ENCODE peak calls at places on chromosome 9, in six cellular contexts. One of them, this sample, is unnamed.
A peak's percentile ranks its signal among the peaks of the same experiment; 100 is the strongest.

GRCh38 chr9:100575006-100575405 is 2.9 kb upstream of the CAVIN4 start:
- DNase-seq in mesendoderm: no peak
- DNase-seq in IMR-90: no peak
- DNase-seq in H9: no peak
- DNase-seq in mesenchymal stem cell: no peak
- DNase-seq in H1: no peak
- DNase-seq in this sample: no peak

GRCh38 chr9:106916491-106917235 is 53.7 kb downstream of the ZNF462 start:
- DNase-seq in mesendoderm: peak; percentile 98
- DNase-seq in IMR-90: peak; percentile 92
- DNase-seq in H9: no peak
- DNase-seq in mesenchymal stem cell: peak; percentile 83
- DNase-seq in H1: no peak
- DNase-seq in this sample: no peak

GRCh38 chr9:14310247-14310646 is 3.7 kb downstream of the NFIB start:
- DNase-seq in mesendoderm: no peak
- DNase-seq in IMR-90: no peak
- DNase-seq in H9: no peak
- DNase-seq in mesenchymal stem cell: no peak
- DNase-seq in H1: no peak
- DNase-seq in this sample: no peak

GRCh38 chr9:21689851-21690250 is 112.6 kb upstream of the MTAP start:
- DNase-seq in mesendoderm: no peak
- DNase-seq in IMR-90: no peak
- DNase-seq in H9: no peak
- DNase-seq in mesenchymal stem cell: no peak
- DNase-seq in H1: no peak
- DNase-seq in this sample: no peak

GRCh38 chr9:130472184-130472705 is 27.5 kb downstream of the ASS1 start:
- DNase-seq in mesendoderm: no peak
- DNase-seq in IMR-90: no peak
- DNase-seq in H9: no peak
- DNase-seq in mesenchymal stem cell: no peak
- DNase-seq in H1: no peak
- DNase-seq in this sample: no peak

GRCh38 chr9:126869368-126869767 is 8.9 kb downstream of the ZBTB34 start:
- DNase-seq in mesendoderm: no peak
- DNase-seq in IMR-90: peak; percentile 10
- DNase-seq in H9: no peak
- DNase-seq in mesenchymal stem cell: no peak
- DNase-seq in H1: no peak
- DNase-seq in this sample: no peak

GRCh38 chr9:114674076-114674797 is 7.8 kb downstream of the TEX48 start:
- DNase-seq in mesendoderm: peak; percentile 75
- DNase-seq in IMR-90: no peak
- DNase-seq in H9: no peak
- DNase-seq in mesenchymal stem cell: no peak
- DNase-seq in H1: no peak
- DNase-seq in this sample: no peak

GRCh38 chr9:135884328-135885035 is 22.9 kb downstream of the CAMSAP1 start:
- DNase-seq in mesendoderm: no peak
- DNase-seq in IMR-90: peak; percentile 86
- DNase-seq in H9: no peak
- DNase-seq in mesenchymal stem cell: peak; percentile 85
- DNase-seq in H1: no peak
- DNase-seq in this sample: no peak

GRCh38 chr9:21030389-21031035 is 928 bp downstream of the HACD4 start:
- DNase-seq in mesendoderm: peak; percentile 92
- DNase-seq in IMR-90: peak; percentile 12
- DNase-seq in H9: no peak
- DNase-seq in mesenchymal stem cell: peak; percentile 12
- DNase-seq in H1: no peak
- DNase-seq in this sample: no peak

GRCh38 chr9:121325387-121325786 is 44.7 kb downstream of the STOM start:
- DNase-seq in mesendoderm: no peak
- DNase-seq in IMR-90: no peak
- DNase-seq in H9: no peak
- DNase-seq in mesenchymal stem cell: no peak
- DNase-seq in H1: no peak
- DNase-seq in this sample: no peak

GRCh38 chr9:95570646-95571045 is 53.9 kb upstream of the PTCH1 start:
- DNase-seq in mesendoderm: peak; percentile 89
- DNase-seq in IMR-90: no peak
- DNase-seq in H9: no peak
- DNase-seq in mesenchymal stem cell: peak; percentile 15
- DNase-seq in H1: no peak
- DNase-seq in this sample: no peak

GRCh38 chr9:107488400-107489143 is 997 bp downstream of the KLF4 start:
- DNase-seq in mesendoderm: peak; percentile 42
- DNase-seq in IMR-90: peak; percentile 49
- DNase-seq in H9: peak; percentile 50
- DNase-seq in mesenchymal stem cell: peak; percentile 78
- DNase-seq in H1: no peak
- DNase-seq in this sample: no peak

GRCh38 chr9:27333241-27334052 is 36.5 kb upstream of the EQTN start:
- DNase-seq in mesendoderm: peak; percentile 96
- DNase-seq in IMR-90: peak; percentile 73
- DNase-seq in H9: peak; percentile 84
- DNase-seq in mesenchymal stem cell: peak; percentile 78
- DNase-seq in H1: peak; percentile 82
- DNase-seq in this sample: peak; percentile 89

GRCh38 chr9:101325053-101325452 is 59.8 kb downstream of the BAAT start:
- DNase-seq in mesendoderm: no peak
- DNase-seq in IMR-90: no peak
- DNase-seq in H9: no peak
- DNase-seq in mesenchymal stem cell: no peak
- DNase-seq in H1: no peak
- DNase-seq in this sample: no peak

GRCh38 chr9:130895481-130896232 is 955 bp downstream of the QRFP start:
- DNase-seq in mesendoderm: peak; percentile 28
- DNase-seq in IMR-90: no peak
- DNase-seq in H9: no peak
- DNase-seq in mesenchymal stem cell: no peak
- DNase-seq in H1: no peak
- DNase-seq in this sample: no peak

GRCh38 chr9:96209407-96210031 is 92.5 kb downstream of the HSD17B3 start:
- DNase-seq in mesendoderm: no peak
- DNase-seq in IMR-90: peak; percentile 50
- DNase-seq in H9: no peak
- DNase-seq in mesenchymal stem cell: peak; percentile 57
- DNase-seq in H1: no peak
- DNase-seq in this sample: no peak

GRCh38 chr9:34606908-34607307 is 5.0 kb downstream of the RPP25L start:
- DNase-seq in mesendoderm: no peak
- DNase-seq in IMR-90: no peak
- DNase-seq in H9: no peak
- DNase-seq in mesenchymal stem cell: no peak
- DNase-seq in H1: no peak
- DNase-seq in this sample: no peak

GRCh38 chr9:18237776-18238175 is 236.2 kb upstream of the ADAMTSL1 start:
- DNase-seq in mesendoderm: peak; percentile 16
- DNase-seq in IMR-90: no peak
- DNase-seq in H9: no peak
- DNase-seq in mesenchymal stem cell: no peak
- DNase-seq in H1: no peak
- DNase-seq in this sample: no peak

GRCh38 chr9:133854048-133854447 is 115.9 kb upstream of the SARDH start:
- DNase-seq in mesendoderm: no peak
- DNase-seq in IMR-90: no peak
- DNase-seq in H9: no peak
- DNase-seq in mesenchymal stem cell: no peak
- DNase-seq in H1: no peak
- DNase-seq in this sample: no peak
- H3K23ac ChIP-seq in mesendoderm: no peak overlapping the region
- H3K23ac ChIP-seq in IMR-90: no peak overlapping the region
- H3K23ac ChIP-seq in H9: no peak overlapping the region
- H3K23ac ChIP-seq in mesenchymal stem cell: no peak overlapping the region
- H3K23ac ChIP-seq in H1: no peak overlapping the region
- H3K23ac ChIP-seq in this sample: peak overlapping the region; percentile 83

DNA sequence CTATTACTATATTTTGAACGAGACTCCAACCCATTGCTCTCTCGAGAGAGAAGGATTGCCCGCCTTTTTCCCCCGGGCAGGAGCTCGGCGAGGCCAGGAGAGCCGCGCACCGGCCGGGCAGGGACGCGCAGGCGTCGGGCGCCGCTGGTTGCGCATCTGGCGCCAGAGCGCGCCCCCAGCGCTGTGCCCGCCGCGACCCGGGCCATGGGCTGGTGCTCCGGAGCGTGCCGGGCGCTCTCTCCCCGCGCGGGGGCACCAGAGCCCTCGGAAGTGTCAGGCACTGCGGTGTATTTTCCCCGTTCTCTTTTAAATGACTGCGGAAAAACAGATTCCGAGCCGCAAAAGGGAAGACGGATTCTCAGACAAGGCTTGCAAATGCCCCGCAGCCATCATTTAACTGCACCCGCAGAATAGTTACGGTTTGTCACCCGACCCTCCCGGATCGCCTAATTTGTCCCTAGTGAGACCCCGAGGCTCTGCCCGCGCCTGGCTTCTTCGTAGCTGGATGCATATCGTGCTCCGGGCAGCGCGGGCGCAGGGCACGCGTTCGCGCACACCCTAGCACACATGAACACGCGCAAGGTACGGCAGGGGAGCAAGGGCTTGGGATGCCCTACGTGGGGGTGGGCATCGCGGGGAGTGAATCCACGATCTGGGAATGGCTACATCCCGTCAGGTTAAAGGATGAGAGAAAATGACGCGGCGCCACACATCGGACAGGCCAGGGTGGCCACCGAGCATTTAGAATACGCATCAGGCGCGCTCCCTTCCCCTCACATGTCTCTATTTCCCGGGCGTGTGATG is 1.1 kb upstream of the NTRK2 start:
- DNase-seq in mesendoderm: peak; percentile 87
- DNase-seq in IMR-90: peak; percentile 19
- DNase-seq in H9: peak; percentile 87
- DNase-seq in mesenchymal stem cell: peak; percentile 57
- DNase-seq in H1: peak; percentile 44
- DNase-seq in this sample: peak; percentile 82
- H3K23ac ChIP-seq in mesendoderm: no peak overlapping the region
- H3K23ac ChIP-seq in IMR-90: no peak overlapping the region
- H3K23ac ChIP-seq in H9: no peak overlapping the region
- H3K23ac ChIP-seq in mesenchymal stem cell: no peak overlapping the region
- H3K23ac ChIP-seq in H1: no peak overlapping the region
- H3K23ac ChIP-seq in this sample: no peak overlapping the region

GRCh38 chr9:118252027-118252426 is 547.8 kb downstream of the TLR4 start:
- DNase-seq in mesendoderm: no peak
- DNase-seq in IMR-90: no peak
- DNase-seq in H9: no peak
- DNase-seq in mesenchymal stem cell: no peak
- DNase-seq in H1: no peak
- DNase-seq in this sample: no peak
- H3K23ac ChIP-seq in mesendoderm: no peak overlapping the region
- H3K23ac ChIP-seq in IMR-90: no peak overlapping the region
- H3K23ac ChIP-seq in H9: no peak overlapping the region
- H3K23ac ChIP-seq in mesenchymal stem cell: no peak overlapping the region
- H3K23ac ChIP-seq in H1: no peak overlapping the region
- H3K23ac ChIP-seq in this sample: no peak overlapping the region

GRCh38 chr9:108704156-108704852 is 151.5 kb downstream of the ACTL7B start:
- DNase-seq in mesendoderm: peak; percentile 27
- DNase-seq in IMR-90: no peak
- DNase-seq in H9: no peak
- DNase-seq in mesenchymal stem cell: peak; percentile 9
- DNase-seq in H1: no peak
- DNase-seq in this sample: no peak
- H3K23ac ChIP-seq in mesendoderm: no peak overlapping the region
- H3K23ac ChIP-seq in IMR-90: no peak overlapping the region
- H3K23ac ChIP-seq in H9: no peak overlapping the region
- H3K23ac ChIP-seq in mesenchymal stem cell: no peak overlapping the region
- H3K23ac ChIP-seq in H1: no peak overlapping the region
- H3K23ac ChIP-seq in this sample: no peak overlapping the region

This sample was measured in neuronal stem cell.